ENCODE peak calls at places on chromosomes 4 and X, in seven cellular contexts. O is gastrocnemius medialis; Z is HepG2; T is heart right ventricle; C is CD8-positive, alpha-beta memory T cell; P is DND-41; Q is fibroblast of lung. J is an unnamed sample.

GRCh38 chr4:26239796-26240195 is 81.0 kb upstream of the RBPJ start:
- DNase-seq in C (no peak), Z (no peak), O (no peak), P (no peak), Q (no peak), T (no peak), J (no peak)

GRCh38 chrX:40086569-40087335 is 11.0 kb downstream of the BCOR start:
- DNase-seq in Q (peak), P (no peak), C (no peak), Z (no peak), T (no peak), O (no peak), J (no peak)

GRCh38 chr4:1563768-1564485 is 120.2 kb downstream of the FAM53A start:
- DNase-seq in C (no peak), Q (no peak), P (no peak), T (no peak), O (no peak), Z (no peak), J (no peak)

GRCh38 chr4:891747-892146 is 40.4 kb downstream of the GAK start:
- DNase-seq in O (no peak), P (peak), T (no peak), Z (peak), C (no peak), Q (no peak), J (no peak)

GRCh38 chr4:126702747-126703146 is 930.0 kb upstream of the INTU start:
- DNase-seq in P (no peak), O (no peak), Z (no peak), C (no peak), T (no peak), Q (no peak), J (no peak)

GRCh38 chrX:132631579-132632232 is 142.9 kb upstream of the MBNL3 start:
- DNase-seq in C (peak), O (no peak), Z (peak), Q (peak), T (no peak), P (peak), J (no peak)

GRCh38 chr4:176300036-176300435 is 19.7 kb upstream of the SPCS3 start:
- DNase-seq in C (no peak), Q (no peak), T (no peak), P (no peak), Z (no peak), O (no peak), J (no peak)

GRCh38 chrX:40095588-40096394 is 2.0 kb downstream of the BCOR start:
- DNase-seq in C (peak), T (no peak), O (no peak), P (peak), Z (no peak), Q (no peak), J (no peak)

GRCh38 chrX:141133272-141133671 is 43.7 kb downstream of the LDOC1 start:
- DNase-seq in T (no peak), C (no peak), O (no peak), Z (no peak), P (no peak), Q (no peak), J (no peak)

GRCh38 chr4:158172196-158172557 is 648 bp downstream of the GASK1B start:
- DNase-seq in Z (no peak), O (no peak), P (no peak), C (no peak), Q (peak), T (no peak), J (no peak)

GRCh38 chrX:119008122-119008744 is 33.8 kb downstream of the LONRF3 start:
- DNase-seq in O (no peak), P (peak), C (peak), Z (peak), T (peak), Q (peak), J (no peak)

GRCh38 chr4:7016086-7016485 is 27.1 kb upstream of the TADA2B start:
- DNase-seq in Q (no peak), T (no peak), C (no peak), O (no peak), Z (no peak), P (no peak), J (no peak)

GRCh38 chrX:71198066-71198465 is 25.0 kb upstream of the GJB1 start:
- DNase-seq in C (peak), Q (no peak), P (peak), T (no peak), Z (no peak), O (no peak), J (no peak)

GRCh38 chrX:71191253-71191652 is 31.8 kb upstream of the GJB1 start:
- DNase-seq in C (no peak), Q (no peak), T (no peak), Z (no peak), O (no peak), P (no peak), J (no peak)

GRCh38 chrX:71199252-71199651 is 23.8 kb upstream of the GJB1 start:
- DNase-seq in T (no peak), C (no peak), P (no peak), Z (no peak), O (no peak), Q (no peak), J (no peak)

GRCh38 chrX:71195959-71196727 is 26.9 kb upstream of the GJB1 start:
- DNase-seq in P (peak), O (no peak), Q (no peak), Z (no peak), C (peak), T (no peak), J (no peak)
- H3K27ac ChIP-seq in P (peak), O (no peak), Q (no peak), Z (peak), C (peak), T (no peak), J (no peak)

DNA sequence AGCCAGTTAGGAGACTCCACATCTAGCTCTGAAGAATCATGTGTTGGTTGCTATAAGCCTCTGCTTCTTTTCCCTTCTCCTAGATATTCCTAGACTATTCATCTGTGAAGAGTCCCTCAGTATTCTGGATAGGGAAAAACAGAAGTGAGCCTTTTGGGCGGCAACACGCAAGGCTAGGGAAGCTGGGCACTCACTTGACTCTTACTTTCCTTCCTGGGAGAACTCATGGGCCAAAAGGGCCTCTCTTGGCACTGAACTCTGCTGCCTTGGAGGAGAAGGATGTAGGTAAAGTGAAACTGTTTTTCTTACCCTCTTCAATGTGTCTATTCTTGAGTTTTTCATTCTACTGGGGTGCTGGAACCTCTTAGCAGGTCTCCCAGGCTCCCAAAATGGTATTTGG is 7.9 kb upstream of the CISD2 start:
- DNase-seq in P (no peak), C (no peak), T (no peak), Z (no peak), O (no peak), Q (no peak), J (no peak)
- H3K27ac ChIP-seq in P (no peak), C (no peak), T (no peak), Z (no peak), O (no peak), Q (no peak), J (no peak)

DNA sequence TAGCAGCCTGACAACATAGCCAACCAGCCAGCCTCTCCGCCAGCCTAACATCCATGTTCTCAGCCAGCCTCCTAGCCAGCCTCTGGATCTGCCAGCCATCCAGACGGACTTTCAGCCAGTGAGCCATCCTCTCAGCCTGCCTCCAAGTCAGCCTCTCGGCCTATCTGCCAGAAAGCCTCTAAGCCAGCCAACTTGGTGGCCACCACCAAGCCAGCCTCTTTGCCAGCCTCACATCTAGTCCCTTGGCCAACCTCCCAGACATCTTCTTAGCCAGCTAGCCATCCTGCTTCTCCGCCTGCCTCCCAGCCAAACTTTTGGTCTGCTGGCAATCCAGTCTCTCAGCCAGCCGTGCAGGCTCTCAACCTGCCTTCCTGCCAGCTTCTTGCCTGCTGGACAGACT is 16.4 kb upstream of the ARAP2 start:
- DNase-seq in C (no peak), Z (no peak), P (no peak), O (no peak), T (no peak), Q (no peak), J (no peak)
- H3K27ac ChIP-seq in C (no peak), Z (no peak), P (no peak), O (no peak), T (no peak), Q (no peak), J (no peak)

DNA sequence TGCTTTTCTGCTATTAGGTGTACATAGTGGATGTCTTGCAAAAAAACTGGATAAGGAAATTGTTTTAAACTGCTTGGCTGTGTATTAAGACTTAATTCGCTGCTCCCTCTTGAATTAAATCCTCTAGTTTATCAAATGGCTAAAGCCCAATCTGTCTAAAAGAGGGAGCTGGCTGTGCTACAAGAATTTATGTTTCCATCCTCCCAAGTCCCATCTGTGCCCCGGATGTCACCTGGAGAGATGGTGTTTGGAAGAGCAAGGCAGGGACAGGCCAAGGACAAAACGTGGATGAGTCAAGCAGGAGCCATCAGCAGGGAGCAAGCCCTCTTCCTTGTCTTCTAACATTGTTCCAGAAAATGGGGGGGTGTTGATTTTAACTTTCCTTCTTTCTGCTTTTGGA is 171.3 kb upstream of the LCORL start:
- DNase-seq in T (no peak), O (no peak), C (no peak), Z (no peak), P (no peak), Q (no peak), J (no peak)
- H3K27ac ChIP-seq in T (no peak), O (no peak), C (no peak), Z (no peak), P (no peak), Q (no peak), J (no peak)

GRCh38 chrX:19721726-19722370 is 165.6 kb downstream of the SH3KBP1 start:
- DNase-seq in T (no peak), O (no peak), P (no peak), Z (no peak), C (no peak), Q (no peak), J (no peak)

DNA sequence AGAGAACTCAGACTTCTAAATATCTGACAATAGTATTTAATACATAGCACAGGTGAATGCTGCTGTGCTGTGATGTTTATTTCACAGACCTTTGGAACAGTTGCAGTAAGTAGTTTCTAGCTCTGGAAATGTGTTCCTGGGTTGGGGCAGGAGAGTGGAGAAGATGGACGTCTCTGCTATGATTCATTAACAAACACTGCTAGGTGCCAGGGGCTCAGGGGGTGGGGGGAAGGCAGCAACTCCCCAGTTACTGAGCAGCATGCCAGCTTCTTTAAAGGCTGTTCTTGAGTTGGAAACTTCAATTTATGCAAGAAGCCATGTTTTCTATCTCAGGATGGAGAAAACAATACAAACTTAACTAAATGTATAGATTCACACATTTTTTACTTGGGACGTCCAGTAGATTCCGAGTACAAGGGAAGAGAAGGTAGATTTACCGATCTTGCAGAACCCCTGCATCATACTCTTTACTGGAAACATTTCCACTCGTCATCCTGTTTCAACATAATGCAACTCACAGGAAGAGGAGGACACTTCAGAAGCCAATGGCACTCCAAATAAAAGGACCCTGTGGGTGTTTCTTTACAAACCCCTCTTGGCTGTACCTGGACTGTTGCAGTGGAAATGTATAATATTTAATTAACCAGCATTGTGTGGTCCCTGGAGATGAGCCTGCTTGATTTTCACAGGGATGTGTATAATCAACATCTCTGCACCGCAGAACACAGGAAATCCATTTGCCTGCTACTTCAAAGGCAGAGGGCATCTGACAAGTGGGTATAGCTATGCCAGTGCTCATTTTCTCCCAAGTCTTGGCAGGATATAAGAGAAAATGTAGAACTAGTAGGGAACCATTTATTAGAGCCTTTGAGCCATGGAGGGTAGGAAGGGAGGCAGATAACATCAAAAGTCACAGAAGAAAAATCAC is 171.4 kb downstream of the SH3KBP1 start:
- DNase-seq in C (no peak), O (no peak), P (no peak), Z (no peak), Q (no peak), T (no peak), J (no peak)
- H3K27ac ChIP-seq in C (no peak), O (no peak), P (no peak), Z (no peak), Q (no peak), T (no peak), J (no peak)

GRCh38 chr4:186819357-186820086 is 95.9 kb upstream of the FAT1 start:
- DNase-seq in C (no peak), O (no peak), P (no peak), Q (no peak), Z (no peak), T (no peak), J (no peak)
- H3K27ac ChIP-seq in C (no peak), O (no peak), P (no peak), Q (no peak), Z (no peak), T (no peak), J (no peak)

DNA sequence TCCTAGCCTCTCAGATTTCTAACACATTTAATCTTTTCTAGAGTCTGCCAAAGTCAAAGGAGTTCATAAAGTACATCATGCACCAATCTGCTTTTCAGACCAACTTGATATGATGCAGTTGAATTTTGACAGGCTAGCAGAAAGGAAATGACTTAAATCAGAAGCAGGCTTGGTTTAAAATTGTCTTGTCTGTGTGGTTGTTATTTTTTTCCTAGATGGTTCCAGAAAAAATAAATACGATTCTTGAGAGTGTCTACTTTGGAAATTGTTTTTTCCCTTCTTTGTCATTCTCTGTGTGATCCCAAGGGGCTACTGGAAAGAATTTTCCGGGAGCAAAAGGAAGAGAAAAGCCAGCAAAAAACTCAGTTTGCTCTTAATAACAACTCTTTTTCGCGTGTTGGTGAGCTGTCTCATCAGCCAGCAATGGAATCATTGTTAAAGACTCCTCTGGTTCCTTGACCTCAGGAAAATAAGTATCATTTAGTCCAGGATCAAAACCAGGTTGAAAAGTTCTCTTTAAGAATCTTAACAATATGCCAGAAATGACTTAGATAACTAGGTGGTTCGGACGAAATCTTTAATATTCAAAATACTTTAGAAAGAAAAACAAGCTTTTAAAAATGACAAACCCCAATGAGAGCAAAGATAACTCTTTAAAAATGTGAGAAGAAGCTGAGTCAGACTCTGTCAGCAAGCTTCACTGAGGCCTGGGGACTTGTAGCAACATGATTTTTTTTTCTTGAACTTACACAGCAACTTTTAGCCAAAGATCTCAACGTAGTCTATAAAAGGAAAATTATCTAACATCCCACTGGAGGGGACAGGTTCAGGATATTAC is 49.7 kb upstream of the GAB1 start:
- DNase-seq in O (no peak), C (no peak), T (peak), Q (peak), P (no peak), Z (no peak), J (no peak)
- H3K27ac ChIP-seq in O (peak), C (no peak), T (peak), Q (peak), P (no peak), Z (no peak), J (peak)

DNA sequence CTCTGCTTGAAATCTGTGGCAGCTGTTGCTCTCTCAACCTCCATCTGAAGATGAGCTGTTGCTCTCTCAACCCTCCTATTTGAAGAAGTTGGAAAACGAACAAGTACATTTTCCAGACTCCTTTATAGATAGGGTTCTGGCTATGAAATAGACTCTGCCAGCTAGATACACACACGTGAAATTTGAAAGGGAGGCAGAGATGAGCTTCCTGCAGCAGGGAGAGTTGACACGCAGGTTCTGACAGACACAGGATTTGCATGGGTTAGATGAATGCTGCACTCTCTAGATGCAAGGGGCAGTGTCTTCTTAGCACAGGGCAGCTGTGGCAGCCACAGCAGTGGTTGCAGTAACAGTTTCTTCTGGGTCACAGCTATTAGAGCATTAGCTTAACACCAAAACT is 8.0 kb upstream of the PYURF start:
- DNase-seq in P (no peak), T (no peak), Q (peak), C (no peak), O (no peak), Z (no peak), J (no peak)
- H3K27ac ChIP-seq in P (no peak), T (no peak), Q (no peak), C (no peak), O (no peak), Z (no peak), J (no peak)

GRCh38 chr4:168887809-168888208 is 122.2 kb downstream of the CBR4 start:
- DNase-seq in Q (no peak), C (no peak), P (no peak), T (no peak), O (no peak), Z (no peak), J (no peak)
- H3K27ac ChIP-seq in Q (no peak), C (no peak), P (no peak), T (peak), O (peak), Z (no peak), J (peak)